ENCODE peak calls at places on chromosomes 7 and 10, in four cellular contexts. One of them, this sample, is unnamed.
A peak's percentile ranks its signal among the peaks of the same experiment; 100 is the strongest.

GRCh38 chr10:95728535-95728934 is 27.4 kb upstream of the ENTPD1 start:
- DNase-seq in fibroblast of gingiva: peak; percentile 84
- DNase-seq in CD4-positive, alpha-beta memory T cell: no peak
- DNase-seq in NCI-H2081: no peak
- DNase-seq in this sample: no peak

GRCh38 chr7:12107841-12108249 is 103.2 kb upstream of the TMEM106B start:
- DNase-seq in fibroblast of gingiva: no peak
- DNase-seq in CD4-positive, alpha-beta memory T cell: no peak
- DNase-seq in NCI-H2081: no peak
- DNase-seq in this sample: no peak

GRCh38 chr10:114550756-114551290 is 107.3 kb downstream of the ABLIM1 start:
- DNase-seq in fibroblast of gingiva: peak; percentile 10
- DNase-seq in CD4-positive, alpha-beta memory T cell: peak; percentile 37
- DNase-seq in NCI-H2081: peak; percentile 9
- DNase-seq in this sample: peak; percentile 41

GRCh38 chr7:81629702-81630101 is 140.1 kb downstream of the HGF start:
- DNase-seq in fibroblast of gingiva: no peak
- DNase-seq in CD4-positive, alpha-beta memory T cell: no peak
- DNase-seq in NCI-H2081: no peak
- DNase-seq in this sample: no peak

GRCh38 chr10:12221323-12222298 is 25.6 kb downstream of the CDC123 start:
- DNase-seq in fibroblast of gingiva: no peak
- DNase-seq in CD4-positive, alpha-beta memory T cell: no peak
- DNase-seq in NCI-H2081: no peak
- DNase-seq in this sample: no peak

GRCh38 chr7:121537031-121537430 is 140.9 kb upstream of the FAM3C start:
- DNase-seq in fibroblast of gingiva: no peak
- DNase-seq in CD4-positive, alpha-beta memory T cell: no peak
- DNase-seq in NCI-H2081: no peak
- DNase-seq in this sample: no peak

GRCh38 chr10:10807106-10807505 is 210.6 kb upstream of the CELF2 start:
- DNase-seq in fibroblast of gingiva: no peak
- DNase-seq in CD4-positive, alpha-beta memory T cell: no peak
- DNase-seq in NCI-H2081: no peak
- DNase-seq in this sample: no peak

GRCh38 chr7:3282457-3282856 is 18.6 kb upstream of the SDK1 start:
- DNase-seq in fibroblast of gingiva: peak; percentile 5
- DNase-seq in CD4-positive, alpha-beta memory T cell: no peak
- DNase-seq in NCI-H2081: no peak
- DNase-seq in this sample: no peak

GRCh38 chr10:125995726-125996304 is 99.5 kb downstream of the FANK1 start:
- DNase-seq in fibroblast of gingiva: no peak
- DNase-seq in CD4-positive, alpha-beta memory T cell: no peak
- DNase-seq in NCI-H2081: no peak
- DNase-seq in this sample: no peak

GRCh38 chr7:25495342-25495855 is 267.1 kb upstream of the NPVF start:
- DNase-seq in fibroblast of gingiva: no peak
- DNase-seq in CD4-positive, alpha-beta memory T cell: no peak
- DNase-seq in NCI-H2081: peak; percentile 91
- DNase-seq in this sample: no peak

GRCh38 chr7:127251048-127251451 is 1.7 kb downstream of the GRM8 start:
- DNase-seq in fibroblast of gingiva: no peak
- DNase-seq in CD4-positive, alpha-beta memory T cell: no peak
- DNase-seq in NCI-H2081: no peak
- DNase-seq in this sample: no peak

GRCh38 chr10:11326241-11326640 is 285.2 kb downstream of the USP6NL start:
- DNase-seq in fibroblast of gingiva: no peak
- DNase-seq in CD4-positive, alpha-beta memory T cell: no peak
- DNase-seq in NCI-H2081: no peak
- DNase-seq in this sample: no peak

GRCh38 chr10:22714524-22715289 is at the start of gene PIP4K2A:
- DNase-seq in fibroblast of gingiva: peak; percentile 79
- DNase-seq in CD4-positive, alpha-beta memory T cell: peak; percentile 82
- DNase-seq in NCI-H2081: peak; percentile 59
- DNase-seq in this sample: peak; percentile 83

GRCh38 chr7:27156508-27156898 is at the start of gene HOXA7:
- DNase-seq in fibroblast of gingiva: no peak
- DNase-seq in CD4-positive, alpha-beta memory T cell: no peak
- DNase-seq in NCI-H2081: peak; percentile 68
- DNase-seq in this sample: peak; percentile 39

GRCh38 chr7:65448824-65449504 is 75.3 kb downstream of the ZNF92 start:
- DNase-seq in fibroblast of gingiva: peak; percentile 17
- DNase-seq in CD4-positive, alpha-beta memory T cell: no peak
- DNase-seq in NCI-H2081: no peak
- DNase-seq in this sample: no peak

GRCh38 chr7:121079425-121080169 is 91.1 kb downstream of the CPED1 start:
- DNase-seq in fibroblast of gingiva: peak; percentile 11
- DNase-seq in CD4-positive, alpha-beta memory T cell: no peak
- DNase-seq in NCI-H2081: no peak
- DNase-seq in this sample: no peak

GRCh38 chr7:34719651-34720050 is 61.6 kb downstream of the NPSR1 start:
- DNase-seq in fibroblast of gingiva: no peak
- DNase-seq in CD4-positive, alpha-beta memory T cell: no peak
- DNase-seq in NCI-H2081: no peak
- DNase-seq in this sample: no peak

GRCh38 chr10:77325233-77325537 is 312.4 kb downstream of the KCNMA1 start:
- DNase-seq in fibroblast of gingiva: no peak
- DNase-seq in CD4-positive, alpha-beta memory T cell: no peak
- DNase-seq in NCI-H2081: peak; percentile 61
- DNase-seq in this sample: no peak

GRCh38 chr7:50781371-50781770 is 1.3 kb downstream of the GRB10 start:
- DNase-seq in fibroblast of gingiva: no peak
- DNase-seq in CD4-positive, alpha-beta memory T cell: peak; percentile 21
- DNase-seq in NCI-H2081: no peak
- DNase-seq in this sample: no peak

GRCh38 chr7:158495780-158496179 is 91.8 kb downstream of the PTPRN2 start:
- DNase-seq in fibroblast of gingiva: no peak
- DNase-seq in CD4-positive, alpha-beta memory T cell: no peak
- DNase-seq in NCI-H2081: peak; percentile 80
- DNase-seq in this sample: no peak

GRCh38 chr10:118568327-118568848 is 27.1 kb downstream of the PRLHR start:
- DNase-seq in fibroblast of gingiva: peak; percentile 49
- DNase-seq in CD4-positive, alpha-beta memory T cell: peak; percentile 62
- DNase-seq in NCI-H2081: peak; percentile 38
- DNase-seq in this sample: peak; percentile 44

GRCh38 chr7:29955799-29956476 is 33.7 kb downstream of the SCRN1 start:
- DNase-seq in fibroblast of gingiva: no peak
- DNase-seq in CD4-positive, alpha-beta memory T cell: no peak
- DNase-seq in NCI-H2081: no peak
- DNase-seq in this sample: peak; percentile 7

GRCh38 chr7:150941351-150941982 is 36.7 kb downstream of the KCNH2 start:
- DNase-seq in fibroblast of gingiva: no peak
- DNase-seq in CD4-positive, alpha-beta memory T cell: no peak
- DNase-seq in NCI-H2081: peak; percentile 31
- DNase-seq in this sample: no peak

GRCh38 chr7:87370660-87371180 is 25.3 kb downstream of the CROT start:
- DNase-seq in fibroblast of gingiva: peak; percentile 58
- DNase-seq in CD4-positive, alpha-beta memory T cell: no peak
- DNase-seq in NCI-H2081: no peak
- DNase-seq in this sample: no peak

GRCh38 chr10:106615081-106615480 is 549.4 kb downstream of the SORCS1 start:
- DNase-seq in fibroblast of gingiva: peak; percentile 11
- DNase-seq in CD4-positive, alpha-beta memory T cell: no peak
- DNase-seq in NCI-H2081: no peak
- DNase-seq in this sample: no peak

GRCh38 chr10:1169186-1169885 is 113.2 kb downstream of the WDR37 start:
- DNase-seq in fibroblast of gingiva: no peak
- DNase-seq in CD4-positive, alpha-beta memory T cell: no peak
- DNase-seq in NCI-H2081: no peak
- DNase-seq in this sample: no peak

GRCh38 chr7:91852263-91852741 is 28.2 kb downstream of the MTERF1 start:
- DNase-seq in fibroblast of gingiva: no peak
- DNase-seq in CD4-positive, alpha-beta memory T cell: no peak
- DNase-seq in NCI-H2081: no peak
- DNase-seq in this sample: no peak

GRCh38 chr10:122531935-122532334 is 28.6 kb upstream of the DMBT1 start:
- DNase-seq in fibroblast of gingiva: no peak
- DNase-seq in CD4-positive, alpha-beta memory T cell: no peak
- DNase-seq in NCI-H2081: no peak
- DNase-seq in this sample: no peak

GRCh38 chr10:3935933-3936359 is 150.9 kb upstream of the KLF6 start:
- DNase-seq in fibroblast of gingiva: peak; percentile 87
- DNase-seq in CD4-positive, alpha-beta memory T cell: no peak
- DNase-seq in NCI-H2081: peak; percentile 78
- DNase-seq in this sample: no peak

GRCh38 chr10:35585903-35586535 is 19.1 kb upstream of the GJD4 start:
- DNase-seq in fibroblast of gingiva: no peak
- DNase-seq in CD4-positive, alpha-beta memory T cell: no peak
- DNase-seq in NCI-H2081: no peak
- DNase-seq in this sample: no peak

GRCh38 chr10:123316776-123317175 is 162.6 kb downstream of the BUB3 start:
- DNase-seq in fibroblast of gingiva: no peak
- DNase-seq in CD4-positive, alpha-beta memory T cell: no peak
- DNase-seq in NCI-H2081: no peak
- DNase-seq in this sample: no peak

GRCh38 chr10:5625992-5626777 is 40.2 kb downstream of the ASB13 start:
- DNase-seq in fibroblast of gingiva: no peak
- DNase-seq in CD4-positive, alpha-beta memory T cell: no peak
- DNase-seq in NCI-H2081: peak; percentile 3
- DNase-seq in this sample: no peak

GRCh38 chr7:70183278-70183677 is 585.0 kb downstream of the AUTS2 start:
- DNase-seq in fibroblast of gingiva: no peak
- DNase-seq in CD4-positive, alpha-beta memory T cell: no peak
- DNase-seq in NCI-H2081: peak; percentile 78
- DNase-seq in this sample: no peak

GRCh38 chr10:43878386-43878785 is 229.7 kb upstream of the ZNF32 start:
- DNase-seq in fibroblast of gingiva: no peak
- DNase-seq in CD4-positive, alpha-beta memory T cell: no peak
- DNase-seq in NCI-H2081: no peak
- DNase-seq in this sample: no peak

GRCh38 chr7:97733276-97734206 is 1.7 kb downstream of the TAC1 start:
- DNase-seq in fibroblast of gingiva: no peak
- DNase-seq in CD4-positive, alpha-beta memory T cell: no peak
- DNase-seq in NCI-H2081: no peak
- DNase-seq in this sample: no peak

GRCh38 chr10:66045859-66046258 is 880.0 kb upstream of the LRRTM3 start:
- DNase-seq in fibroblast of gingiva: no peak
- DNase-seq in CD4-positive, alpha-beta memory T cell: no peak
- DNase-seq in NCI-H2081: no peak
- DNase-seq in this sample: no peak

GRCh38 chr10:100544950-100545349 is 9.2 kb downstream of the HIF1AN start:
- DNase-seq in fibroblast of gingiva: no peak
- DNase-seq in CD4-positive, alpha-beta memory T cell: no peak
- DNase-seq in NCI-H2081: no peak
- DNase-seq in this sample: no peak

This sample was measured in immature natural killer cell.